ENCODE peak calls at places on chromosome 17, in five cellular contexts. One of them, this sample, is unnamed.

GRCh38 chr17:3892095-3892998 is 506 bp downstream of the CAMKK1 start:
- DNase-seq in K562: peak
- DNase-seq in H1: peak
- DNase-seq in GM12878: no peak
- DNase-seq in HepG2: peak
- DNase-seq in this sample: peak

GRCh38 chr17:82384051-82384729 is 12.6 kb downstream of the UTS2R start:
- DNase-seq in K562: no peak
- DNase-seq in H1: no peak
- DNase-seq in GM12878: no peak
- DNase-seq in HepG2: peak
- DNase-seq in this sample: no peak

GRCh38 chr17:82250868-82251500 is 22.1 kb downstream of the SLC16A3 start:
- DNase-seq in K562: no peak
- DNase-seq in H1: no peak
- DNase-seq in GM12878: no peak
- DNase-seq in HepG2: no peak
- DNase-seq in this sample: no peak

GRCh38 chr17:40953876-40954275 is 12.9 kb downstream of the KRT39 start:
- DNase-seq in K562: no peak
- DNase-seq in H1: no peak
- DNase-seq in GM12878: no peak
- DNase-seq in HepG2: no peak
- DNase-seq in this sample: peak

GRCh38 chr17:67503184-67503583 is 126.1 kb downstream of the PITPNC1 start:
- DNase-seq in K562: no peak
- DNase-seq in H1: no peak
- DNase-seq in GM12878: no peak
- DNase-seq in HepG2: no peak
- DNase-seq in this sample: peak

GRCh38 chr17:5587431-5588032 is 3.2 kb upstream of the NLRP1 start:
- DNase-seq in K562: peak
- DNase-seq in H1: no peak
- DNase-seq in GM12878: no peak
- DNase-seq in HepG2: peak
- DNase-seq in this sample: peak

GRCh38 chr17:39699818-39700147 is at the start of gene ERBB2:
- DNase-seq in K562: no peak
- DNase-seq in H1: peak
- DNase-seq in GM12878: no peak
- DNase-seq in HepG2: peak
- DNase-seq in this sample: peak

GRCh38 chr17:78716814-78717393 is 65.2 kb downstream of the CYTH1 start:
- DNase-seq in K562: no peak
- DNase-seq in H1: peak
- DNase-seq in GM12878: no peak
- DNase-seq in HepG2: no peak
- DNase-seq in this sample: peak

GRCh38 chr17:11644265-11645212 is 46.3 kb downstream of the DNAH9 start:
- DNase-seq in K562: peak
- DNase-seq in H1: peak
- DNase-seq in GM12878: no peak
- DNase-seq in HepG2: peak
- DNase-seq in this sample: peak

GRCh38 chr17:4221899-4222659 is 41.7 kb downstream of the ANKFY1 start:
- DNase-seq in K562: no peak
- DNase-seq in H1: no peak
- DNase-seq in GM12878: no peak
- DNase-seq in HepG2: no peak
- DNase-seq in this sample: no peak

GRCh38 chr17:3762922-3763776 is 37.8 kb downstream of the ITGAE start:
- DNase-seq in K562: no peak
- DNase-seq in H1: no peak
- DNase-seq in GM12878: peak
- DNase-seq in HepG2: no peak
- DNase-seq in this sample: no peak

GRCh38 chr17:34756670-34757021 is 177.3 kb downstream of the TMEM132E start:
- DNase-seq in K562: no peak
- DNase-seq in H1: no peak
- DNase-seq in GM12878: no peak
- DNase-seq in HepG2: no peak
- DNase-seq in this sample: no peak

DNA sequence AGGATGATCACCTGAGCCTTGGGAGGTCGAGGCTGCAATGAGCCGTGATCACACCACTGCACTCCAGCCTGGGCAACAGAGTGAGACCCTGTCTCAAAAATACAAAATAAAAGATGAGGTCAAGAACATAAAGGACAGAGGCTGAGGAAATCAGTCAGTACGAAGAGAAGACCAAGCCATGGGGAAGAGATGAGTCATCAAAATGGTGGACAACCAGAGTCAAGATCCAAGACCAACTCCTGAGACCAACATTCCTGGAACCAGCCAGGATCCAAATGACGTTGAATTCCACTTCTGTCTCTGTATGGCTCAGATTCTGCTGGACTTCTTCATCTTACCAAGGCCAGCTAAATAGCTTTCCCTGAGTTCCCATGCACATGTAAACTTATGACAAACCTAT is 44.8 kb upstream of the NOG start:
- DNase-seq in K562: no peak
- DNase-seq in H1: no peak
- DNase-seq in GM12878: no peak
- DNase-seq in HepG2: no peak
- DNase-seq in this sample: no peak
- TF ChIP-seq KDM1A in K562: no peak
- TF ChIP-seq KDM1A in H1: no peak
- TF ChIP-seq KDM1A in GM12878: no peak
- TF ChIP-seq KDM1A in HepG2: no peak
- TF ChIP-seq KDM1A in this sample: no peak

DNA sequence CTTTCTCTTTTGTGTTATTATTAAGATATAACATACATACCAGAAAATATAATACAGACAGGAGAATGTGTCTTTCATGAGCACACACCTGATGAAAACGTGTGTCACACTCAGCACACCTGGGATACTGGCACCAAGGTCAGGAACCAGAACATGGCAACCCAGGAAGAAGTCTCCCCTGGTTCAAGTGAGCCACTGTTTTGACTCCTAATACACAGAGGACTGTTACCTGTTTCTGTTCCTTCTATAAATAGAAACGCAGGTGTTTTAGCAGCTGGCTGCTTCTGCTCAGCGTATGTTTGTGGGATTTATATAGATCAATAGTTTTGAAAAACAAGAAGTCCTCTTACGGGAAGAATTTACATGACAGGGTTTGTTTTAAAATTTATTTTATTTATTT is 3.5 kb downstream of the SEC14L1 start:
- DNase-seq in K562: no peak
- DNase-seq in H1: no peak
- DNase-seq in GM12878: no peak
- DNase-seq in HepG2: no peak
- DNase-seq in this sample: no peak
- TF ChIP-seq KDM1A in K562: no peak
- TF ChIP-seq KDM1A in H1: no peak
- TF ChIP-seq KDM1A in GM12878: no peak
- TF ChIP-seq KDM1A in HepG2: no peak
- TF ChIP-seq KDM1A in this sample: no peak

DNA sequence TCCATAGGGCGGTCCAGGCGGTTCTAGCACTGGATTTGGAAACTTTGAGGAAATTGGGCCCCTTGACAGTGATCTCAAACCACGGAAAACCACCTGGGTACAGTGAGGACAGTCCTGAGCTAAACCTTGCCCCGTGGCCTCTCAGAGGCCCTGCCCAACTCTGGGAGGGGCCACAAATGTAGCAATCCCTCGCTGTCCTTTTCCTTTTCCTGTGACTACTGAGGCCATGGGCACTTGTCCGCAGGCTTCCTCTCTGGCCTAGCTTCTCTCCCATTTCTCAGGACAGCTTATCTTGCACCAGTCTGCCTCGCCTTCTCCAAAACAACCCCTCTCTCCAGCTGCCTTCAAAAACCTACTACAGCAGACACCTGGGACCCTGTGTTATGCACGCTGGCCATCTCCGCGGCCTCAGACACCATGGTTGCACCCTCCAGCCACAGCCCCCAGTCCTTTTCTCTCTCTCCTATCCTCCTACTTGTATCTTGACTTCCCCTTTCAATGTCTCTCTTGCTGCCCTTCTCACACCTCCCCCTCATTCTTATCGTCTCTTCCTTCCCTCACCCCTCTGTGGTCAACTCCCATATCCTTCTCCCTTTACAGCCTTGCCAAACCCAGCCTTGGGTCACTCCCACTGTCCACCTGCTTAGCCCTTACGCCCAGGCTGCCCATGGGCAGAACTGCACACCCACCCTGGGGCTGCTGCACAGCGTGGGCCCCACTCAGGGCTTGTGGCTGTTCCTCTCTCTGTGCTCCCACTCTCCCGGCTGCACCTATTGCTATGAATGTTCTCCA is 7.6 kb downstream of the SCPEP1 start:
- DNase-seq in K562: peak
- DNase-seq in H1: no peak
- DNase-seq in GM12878: no peak
- DNase-seq in HepG2: no peak
- DNase-seq in this sample: no peak
- TF ChIP-seq KDM1A in K562: peak
- TF ChIP-seq KDM1A in H1: no peak
- TF ChIP-seq KDM1A in GM12878: no peak
- TF ChIP-seq KDM1A in HepG2: no peak
- TF ChIP-seq KDM1A in this sample: no peak

DNA sequence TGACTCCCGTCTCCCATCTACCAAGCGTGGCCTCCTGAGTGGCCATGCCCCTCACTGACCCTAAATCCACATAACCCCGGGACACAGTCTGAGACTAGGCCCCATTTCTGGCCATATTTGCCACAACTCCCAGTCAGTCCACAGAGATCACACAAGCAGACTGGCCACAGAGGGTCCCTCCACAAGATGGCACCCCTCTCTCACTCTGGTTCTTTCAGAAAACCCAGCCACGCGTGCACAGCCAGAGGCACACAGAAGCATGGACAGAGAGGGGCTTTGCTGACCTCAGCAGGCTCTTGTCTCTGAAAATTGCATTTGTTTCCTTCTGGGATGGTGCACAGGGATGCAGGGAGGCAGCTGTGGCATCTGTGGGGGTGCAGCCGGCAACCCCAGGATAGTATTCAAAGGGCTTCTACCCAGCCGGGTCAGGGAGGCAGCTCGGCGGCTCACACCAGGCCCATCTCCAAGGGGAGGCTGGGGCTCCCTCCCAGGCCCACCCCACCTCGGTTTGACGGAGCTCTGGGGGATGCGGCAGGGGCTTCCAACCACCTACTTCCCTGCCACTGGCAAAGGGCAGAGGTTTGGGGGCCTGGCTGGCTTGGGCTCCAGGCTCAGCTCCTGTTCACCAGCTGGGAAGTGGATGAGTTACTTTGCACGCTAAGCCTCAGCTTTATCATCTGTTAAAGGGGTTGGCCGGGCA is 16.8 kb downstream of the DOC2B start:
- DNase-seq in K562: peak
- DNase-seq in H1: peak
- DNase-seq in GM12878: no peak
- DNase-seq in HepG2: peak
- DNase-seq in this sample: peak
- TF ChIP-seq KDM1A in K562: no peak
- TF ChIP-seq KDM1A in H1: no peak
- TF ChIP-seq KDM1A in GM12878: no peak
- TF ChIP-seq KDM1A in HepG2: no peak
- TF ChIP-seq KDM1A in this sample: no peak

DNA sequence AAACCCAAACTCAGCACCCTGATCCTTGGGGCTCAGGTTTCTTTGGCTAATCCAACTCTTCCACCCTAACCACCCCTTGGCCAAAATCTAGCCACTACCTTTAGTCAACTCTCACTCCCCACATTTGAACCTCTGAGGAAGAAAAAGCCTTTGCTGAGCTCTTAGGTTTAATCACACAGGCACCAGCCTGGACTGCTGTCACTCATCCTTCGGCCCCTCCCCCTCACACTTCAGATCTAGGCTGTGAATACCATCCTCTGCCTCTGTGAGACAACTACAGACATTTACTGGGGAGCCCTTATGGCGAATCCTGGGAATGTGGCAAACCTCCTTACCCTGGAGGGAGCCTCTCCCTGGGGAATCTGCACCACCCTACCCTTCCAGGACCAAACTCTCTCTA is 5.3 kb upstream of the RNASEK start:
- DNase-seq in K562: no peak
- DNase-seq in H1: no peak
- DNase-seq in GM12878: no peak
- DNase-seq in HepG2: no peak
- DNase-seq in this sample: no peak
- TF ChIP-seq KDM1A in K562: no peak
- TF ChIP-seq KDM1A in H1: no peak
- TF ChIP-seq KDM1A in GM12878: no peak
- TF ChIP-seq KDM1A in HepG2: no peak
- TF ChIP-seq KDM1A in this sample: no peak

DNA sequence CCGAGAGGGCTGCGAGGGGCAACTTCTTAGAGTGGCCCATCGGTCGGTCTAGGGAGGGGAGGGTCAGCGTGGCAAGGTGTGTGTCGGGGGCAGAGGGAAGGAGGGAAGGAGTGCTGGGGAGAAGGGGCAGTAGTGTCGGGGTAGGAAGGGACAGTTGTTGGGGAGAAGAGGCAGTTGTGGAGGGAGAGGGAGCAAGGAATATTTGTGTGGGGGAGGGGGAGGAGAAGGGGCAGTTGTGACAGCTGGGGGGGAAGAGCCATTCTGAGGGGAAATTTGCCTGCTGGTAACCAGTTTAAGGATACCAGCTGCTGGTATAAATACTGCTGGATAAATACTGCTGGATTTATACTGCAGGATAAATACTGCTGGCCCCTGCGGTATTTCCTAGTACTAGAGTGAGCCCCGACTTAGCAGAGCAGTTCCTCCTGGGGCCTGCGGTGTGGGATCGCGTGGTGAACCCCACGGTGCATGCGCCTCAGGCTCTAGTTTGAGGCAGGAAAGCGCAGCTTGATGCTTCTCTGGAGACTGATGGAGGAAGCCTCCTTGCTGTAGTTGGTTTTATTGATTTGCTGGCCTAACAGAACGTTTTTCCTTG is 309 bp downstream of the DNAH2 start:
- DNase-seq in K562: no peak
- DNase-seq in H1: no peak
- DNase-seq in GM12878: no peak
- DNase-seq in HepG2: no peak
- DNase-seq in this sample: no peak
- TF ChIP-seq KDM1A in K562: no peak
- TF ChIP-seq KDM1A in H1: no peak
- TF ChIP-seq KDM1A in GM12878: no peak
- TF ChIP-seq KDM1A in HepG2: no peak
- TF ChIP-seq KDM1A in this sample: no peak

GRCh38 chr17:9150407-9151090 is 129.2 kb downstream of the NTN1 start:
- DNase-seq in K562: no peak
- DNase-seq in H1: no peak
- DNase-seq in GM12878: no peak
- DNase-seq in HepG2: no peak
- DNase-seq in this sample: no peak

GRCh38 chr17:9146064-9146463 is 124.8 kb downstream of the NTN1 start:
- DNase-seq in K562: no peak
- DNase-seq in H1: no peak
- DNase-seq in GM12878: no peak
- DNase-seq in HepG2: no peak
- DNase-seq in this sample: no peak

GRCh38 chr17:9148908-9149536 is 127.7 kb downstream of the NTN1 start:
- DNase-seq in K562: no peak
- DNase-seq in H1: no peak
- DNase-seq in GM12878: no peak
- DNase-seq in HepG2: no peak
- DNase-seq in this sample: no peak

GRCh38 chr17:9151091-9151490 is 129.8 kb downstream of the NTN1 start:
- DNase-seq in K562: no peak
- DNase-seq in H1: no peak
- DNase-seq in GM12878: no peak
- DNase-seq in HepG2: peak
- DNase-seq in this sample: no peak
- TF ChIP-seq KDM1A in K562: no peak
- TF ChIP-seq KDM1A in H1: no peak
- TF ChIP-seq KDM1A in GM12878: no peak
- TF ChIP-seq KDM1A in HepG2: no peak
- TF ChIP-seq KDM1A in this sample: no peak